ENCODE peak calls at places on chromosomes 2 and 18, in seven cellular contexts. One of them, this sample, is unnamed.

GRCh38 chr2:169360984-169361705 is 1.2 kb downstream of the LRP2 start:
- DNase-seq in colonic mucosa: no peak
- DNase-seq in WERI-Rb-1: peak; percentile 48
- DNase-seq in CD4-positive, alpha-beta T cell: no peak
- DNase-seq in mesothelial cell of epicardium: no peak
- DNase-seq in foreskin keratinocyte: no peak
- DNase-seq in pancreas: no peak
- DNase-seq in this sample: no peak

GRCh38 chr2:149355712-149356422 is 25.5 kb downstream of the LYPD6 start:
- DNase-seq in pancreas: no peak
- DNase-seq in mesothelial cell of epicardium: no peak
- DNase-seq in WERI-Rb-1: no peak
- DNase-seq in CD4-positive, alpha-beta T cell: no peak
- DNase-seq in colonic mucosa: peak; percentile 27
- DNase-seq in foreskin keratinocyte: no peak
- DNase-seq in this sample: no peak

GRCh38 chr18:68060871-68061270 is 544.4 kb upstream of the DSEL start:
- DNase-seq in pancreas: no peak
- DNase-seq in foreskin keratinocyte: no peak
- DNase-seq in mesothelial cell of epicardium: no peak
- DNase-seq in WERI-Rb-1: no peak
- DNase-seq in CD4-positive, alpha-beta T cell: no peak
- DNase-seq in colonic mucosa: no peak
- DNase-seq in this sample: no peak

GRCh38 chr2:126748188-126748760 is 92.3 kb downstream of the GYPC start:
- DNase-seq in mesothelial cell of epicardium: no peak
- DNase-seq in colonic mucosa: no peak
- DNase-seq in foreskin keratinocyte: no peak
- DNase-seq in pancreas: no peak
- DNase-seq in CD4-positive, alpha-beta T cell: no peak
- DNase-seq in WERI-Rb-1: no peak
- DNase-seq in this sample: no peak

GRCh38 chr2:10524341-10524740 is 76.2 kb upstream of the ODC1 start:
- DNase-seq in WERI-Rb-1: peak; percentile 2
- DNase-seq in colonic mucosa: no peak
- DNase-seq in pancreas: no peak
- DNase-seq in foreskin keratinocyte: no peak
- DNase-seq in CD4-positive, alpha-beta T cell: no peak
- DNase-seq in mesothelial cell of epicardium: no peak
- DNase-seq in this sample: no peak

GRCh38 chr18:61842146-61842545 is 50.7 kb downstream of the RNF152 start:
- DNase-seq in CD4-positive, alpha-beta T cell: no peak
- DNase-seq in mesothelial cell of epicardium: no peak
- DNase-seq in pancreas: no peak
- DNase-seq in colonic mucosa: no peak
- DNase-seq in foreskin keratinocyte: no peak
- DNase-seq in WERI-Rb-1: no peak
- DNase-seq in this sample: no peak

GRCh38 chr2:113734187-113734586 is 22.3 kb downstream of the SLC35F5 start:
- DNase-seq in pancreas: no peak
- DNase-seq in mesothelial cell of epicardium: no peak
- DNase-seq in foreskin keratinocyte: no peak
- DNase-seq in CD4-positive, alpha-beta T cell: no peak
- DNase-seq in colonic mucosa: no peak
- DNase-seq in WERI-Rb-1: no peak
- DNase-seq in this sample: no peak

GRCh38 chr2:238638100-238638981 is 209.5 kb upstream of the TWIST2 start:
- DNase-seq in colonic mucosa: no peak
- DNase-seq in foreskin keratinocyte: no peak
- DNase-seq in mesothelial cell of epicardium: no peak
- DNase-seq in pancreas: no peak
- DNase-seq in CD4-positive, alpha-beta T cell: no peak
- DNase-seq in WERI-Rb-1: no peak
- DNase-seq in this sample: no peak

GRCh38 chr18:62795813-62796212 is 80.5 kb downstream of the PHLPP1 start:
- DNase-seq in WERI-Rb-1: no peak
- DNase-seq in CD4-positive, alpha-beta T cell: no peak
- DNase-seq in colonic mucosa: no peak
- DNase-seq in mesothelial cell of epicardium: no peak
- DNase-seq in pancreas: no peak
- DNase-seq in foreskin keratinocyte: no peak
- DNase-seq in this sample: no peak

GRCh38 chr18:12429556-12429955 is 21.8 kb downstream of the PRELID3A start:
- DNase-seq in colonic mucosa: no peak
- DNase-seq in pancreas: no peak
- DNase-seq in mesothelial cell of epicardium: no peak
- DNase-seq in WERI-Rb-1: no peak
- DNase-seq in foreskin keratinocyte: no peak
- DNase-seq in CD4-positive, alpha-beta T cell: no peak
- DNase-seq in this sample: no peak

GRCh38 chr2:125745514-125745913 is 910.4 kb upstream of the GYPC start:
- DNase-seq in WERI-Rb-1: peak; percentile 51
- DNase-seq in foreskin keratinocyte: no peak
- DNase-seq in CD4-positive, alpha-beta T cell: no peak
- DNase-seq in pancreas: no peak
- DNase-seq in mesothelial cell of epicardium: no peak
- DNase-seq in colonic mucosa: peak; percentile 45
- DNase-seq in this sample: no peak

GRCh38 chr2:15198051-15198450 is 363.1 kb downstream of the NBAS start:
- DNase-seq in foreskin keratinocyte: no peak
- DNase-seq in pancreas: no peak
- DNase-seq in WERI-Rb-1: no peak
- DNase-seq in mesothelial cell of epicardium: no peak
- DNase-seq in colonic mucosa: no peak
- DNase-seq in CD4-positive, alpha-beta T cell: no peak
- DNase-seq in this sample: no peak

GRCh38 chr18:59453468-59453961 is 94.5 kb upstream of the LMAN1 start:
- DNase-seq in mesothelial cell of epicardium: no peak
- DNase-seq in foreskin keratinocyte: no peak
- DNase-seq in colonic mucosa: no peak
- DNase-seq in pancreas: no peak
- DNase-seq in CD4-positive, alpha-beta T cell: no peak
- DNase-seq in WERI-Rb-1: no peak
- DNase-seq in this sample: no peak

GRCh38 chr2:38690499-38691420 is 24.8 kb downstream of the GALM start:
- DNase-seq in foreskin keratinocyte: peak; percentile 86
- DNase-seq in WERI-Rb-1: no peak
- DNase-seq in CD4-positive, alpha-beta T cell: no peak
- DNase-seq in colonic mucosa: peak; percentile 55
- DNase-seq in mesothelial cell of epicardium: no peak
- DNase-seq in pancreas: no peak
- DNase-seq in this sample: peak; percentile 79

GRCh38 chr2:20972110-20972509 is 71.8 kb downstream of the APOB start:
- DNase-seq in foreskin keratinocyte: peak; percentile 15
- DNase-seq in colonic mucosa: no peak
- DNase-seq in pancreas: no peak
- DNase-seq in mesothelial cell of epicardium: no peak
- DNase-seq in CD4-positive, alpha-beta T cell: no peak
- DNase-seq in WERI-Rb-1: no peak
- DNase-seq in this sample: no peak

DNA sequence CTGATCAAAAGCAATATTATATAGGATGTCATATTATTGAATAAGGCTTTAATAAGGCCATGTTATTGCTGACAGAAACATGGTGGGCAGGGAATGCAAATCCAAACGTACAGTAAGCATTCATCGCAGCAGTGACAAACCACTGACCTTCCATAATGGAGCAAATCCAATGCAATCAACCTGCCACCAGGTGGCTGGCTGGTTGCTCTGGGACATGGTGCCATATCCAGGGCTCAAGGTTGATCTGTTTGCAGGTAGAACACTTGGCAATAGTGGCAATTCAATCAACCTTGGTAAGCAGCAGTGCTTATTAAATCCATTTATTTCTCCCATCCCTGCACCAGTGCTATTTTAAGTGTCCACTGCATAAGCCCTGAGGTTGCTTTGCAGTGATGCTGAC is 75.4 kb downstream of the CERKL start:
- DNase-seq in WERI-Rb-1: peak; percentile 56
- DNase-seq in mesothelial cell of epicardium: no peak
- DNase-seq in foreskin keratinocyte: no peak
- DNase-seq in CD4-positive, alpha-beta T cell: no peak
- DNase-seq in pancreas: peak; percentile 21
- DNase-seq in colonic mucosa: no peak
- DNase-seq in this sample: no peak
- TF ChIP-seq CTCF in WERI-Rb-1: peak; percentile 71
- TF ChIP-seq CTCF in mesothelial cell of epicardium: no peak
- TF ChIP-seq CTCF in foreskin keratinocyte: peak; percentile 29
- TF ChIP-seq CTCF in CD4-positive, alpha-beta T cell: no peak
- TF ChIP-seq CTCF in pancreas: no peak
- TF ChIP-seq CTCF in colonic mucosa: no peak
- TF ChIP-seq CTCF in this sample: no peak

DNA sequence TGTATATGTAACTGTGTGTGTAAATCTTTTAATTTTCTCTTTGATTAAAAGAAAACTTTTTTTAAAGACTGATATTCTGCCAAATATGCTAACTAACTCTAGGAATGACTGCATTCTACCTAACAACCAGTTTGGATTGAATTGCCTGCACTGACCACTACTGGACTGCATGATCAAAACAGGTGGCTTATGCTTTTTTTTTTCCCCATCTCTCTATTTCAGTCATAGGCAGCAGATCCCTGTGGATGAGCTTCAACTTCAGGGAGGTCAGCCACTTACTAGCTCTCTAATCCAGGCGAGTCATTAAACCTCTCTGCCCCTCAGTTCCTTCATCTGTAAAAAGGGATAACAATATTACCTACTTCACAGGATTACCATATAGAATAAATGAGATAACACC is 138.6 kb upstream of the SERTAD2 start:
- DNase-seq in WERI-Rb-1: peak; percentile 22
- DNase-seq in foreskin keratinocyte: no peak
- DNase-seq in pancreas: no peak
- DNase-seq in colonic mucosa: no peak
- DNase-seq in CD4-positive, alpha-beta T cell: no peak
- DNase-seq in mesothelial cell of epicardium: no peak
- DNase-seq in this sample: no peak
- TF ChIP-seq CTCF in WERI-Rb-1: peak; percentile 59
- TF ChIP-seq CTCF in foreskin keratinocyte: no peak
- TF ChIP-seq CTCF in pancreas: no peak
- TF ChIP-seq CTCF in colonic mucosa: no peak
- TF ChIP-seq CTCF in CD4-positive, alpha-beta T cell: no peak
- TF ChIP-seq CTCF in mesothelial cell of epicardium: no peak
- TF ChIP-seq CTCF in this sample: no peak

DNA sequence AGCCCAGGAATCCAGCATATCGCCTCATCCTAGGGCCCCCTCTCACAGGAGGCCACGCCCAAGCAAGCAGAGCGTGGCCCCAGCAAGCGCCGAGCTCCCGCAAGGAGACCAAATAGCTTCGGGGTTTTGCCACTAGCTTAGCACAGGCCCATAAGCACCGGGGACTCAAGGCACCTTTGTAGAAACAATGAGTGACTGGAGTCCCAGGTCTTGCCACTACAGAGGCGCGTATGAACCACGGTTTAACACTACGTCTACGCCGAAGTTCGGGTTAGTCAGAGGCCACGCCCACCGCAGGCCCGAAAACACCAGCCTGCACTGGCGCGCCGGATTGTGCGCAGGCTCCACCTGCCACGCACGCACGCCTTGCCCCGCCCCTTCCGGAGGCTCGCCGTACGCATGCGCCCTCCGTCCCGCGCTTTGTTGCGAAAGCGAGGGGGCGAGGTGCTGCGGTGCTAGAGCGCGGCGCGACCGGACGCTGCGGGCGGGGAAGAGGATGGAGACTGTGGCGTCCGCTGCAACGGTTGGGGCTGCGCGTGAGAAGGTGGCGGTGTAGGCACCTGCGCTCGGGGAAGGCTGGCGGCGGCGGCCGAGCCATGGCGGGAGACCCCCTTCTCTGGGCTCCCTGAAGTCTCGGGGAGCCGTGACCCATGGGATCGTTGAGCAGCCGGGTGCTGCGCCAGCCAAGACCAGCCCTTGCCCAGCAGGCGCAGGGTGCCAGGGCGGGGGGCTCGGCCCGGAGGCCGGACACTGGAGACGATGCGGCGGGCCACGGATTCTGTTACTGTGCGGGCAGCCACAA is at the start of gene GMCL1:
- DNase-seq in colonic mucosa: peak; percentile 97
- DNase-seq in mesothelial cell of epicardium: peak; percentile 98
- DNase-seq in foreskin keratinocyte: peak; percentile 82
- DNase-seq in pancreas: peak; percentile 99
- DNase-seq in WERI-Rb-1: peak; percentile 99
- DNase-seq in CD4-positive, alpha-beta T cell: peak; percentile 98
- DNase-seq in this sample: peak; percentile 78
- TF ChIP-seq CTCF in colonic mucosa: no peak
- TF ChIP-seq CTCF in mesothelial cell of epicardium: no peak
- TF ChIP-seq CTCF in foreskin keratinocyte: no peak
- TF ChIP-seq CTCF in pancreas: no peak
- TF ChIP-seq CTCF in WERI-Rb-1: no peak
- TF ChIP-seq CTCF in CD4-positive, alpha-beta T cell: no peak
- TF ChIP-seq CTCF in this sample: no peak

DNA sequence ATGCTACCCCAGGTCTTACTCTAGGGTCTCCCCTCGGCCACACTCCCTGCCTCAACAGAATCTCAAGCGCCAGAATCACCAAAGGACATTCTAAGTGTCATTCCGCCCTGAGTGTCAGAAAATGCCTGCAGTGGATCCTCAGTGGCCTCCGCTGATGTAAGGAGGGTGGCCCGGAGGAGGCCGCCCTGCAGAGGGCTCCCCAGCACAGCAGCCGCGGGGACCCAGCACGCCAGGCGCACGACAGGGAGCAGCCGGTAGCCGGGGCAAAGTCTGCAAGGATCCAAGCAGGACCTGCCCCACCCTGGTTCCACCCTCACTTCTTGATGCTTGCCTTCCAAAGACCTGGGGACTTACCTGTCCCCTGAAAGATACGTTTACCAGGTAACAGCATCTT is 54.2 kb upstream of the ID2 start:
- DNase-seq in WERI-Rb-1: no peak
- DNase-seq in pancreas: no peak
- DNase-seq in foreskin keratinocyte: no peak
- DNase-seq in CD4-positive, alpha-beta T cell: no peak
- DNase-seq in mesothelial cell of epicardium: no peak
- DNase-seq in colonic mucosa: peak; percentile 93
- DNase-seq in this sample: no peak
- TF ChIP-seq CTCF in WERI-Rb-1: peak; percentile 29
- TF ChIP-seq CTCF in pancreas: no peak
- TF ChIP-seq CTCF in foreskin keratinocyte: no peak
- TF ChIP-seq CTCF in CD4-positive, alpha-beta T cell: no peak
- TF ChIP-seq CTCF in mesothelial cell of epicardium: no peak
- TF ChIP-seq CTCF in colonic mucosa: peak; percentile 23
- TF ChIP-seq CTCF in this sample: peak; percentile 0

GRCh38 chr18:74459877-74460276 is 2.8 kb upstream of the DIPK1C start:
- DNase-seq in colonic mucosa: no peak
- DNase-seq in foreskin keratinocyte: no peak
- DNase-seq in WERI-Rb-1: peak; percentile 50
- DNase-seq in mesothelial cell of epicardium: no peak
- DNase-seq in pancreas: no peak
- DNase-seq in CD4-positive, alpha-beta T cell: no peak
- DNase-seq in this sample: no peak
- TF ChIP-seq CTCF in colonic mucosa: no peak
- TF ChIP-seq CTCF in foreskin keratinocyte: no peak
- TF ChIP-seq CTCF in WERI-Rb-1: peak; percentile 66
- TF ChIP-seq CTCF in mesothelial cell of epicardium: peak; percentile 40
- TF ChIP-seq CTCF in pancreas: no peak
- TF ChIP-seq CTCF in CD4-positive, alpha-beta T cell: no peak
- TF ChIP-seq CTCF in this sample: peak; percentile 22